ENCODE peak calls at places on chromosomes 11 and 22, in nine cellular contexts. H, U, Y, L, A, V, I, N and D are unnamed samples.

GRCh38 chr22:24175160-24175808 is 6.0 kb upstream of the SUSD2 start:
- DNase-seq in H (peak; percentile 51), U (peak; percentile 23), Y (peak; percentile 74), L (peak; percentile 36), A (peak; percentile 42), V (peak; percentile 91), I (no peak), N (peak; percentile 73), D (peak; percentile 73)

GRCh38 chr11:103662880-103663279 is 373.6 kb upstream of the DDI1 start:
- DNase-seq in H (no peak), U (no peak), Y (no peak), L (no peak), A (no peak), V (no peak), I (no peak), N (no peak), D (peak; percentile 26)

GRCh38 chr11:122020902-122021301 is 95.1 kb downstream of the BLID start:
- DNase-seq in H (no peak), U (no peak), Y (peak; percentile 54), L (no peak), A (no peak), V (no peak), I (no peak), N (peak; percentile 32), D (no peak)

GRCh38 chr22:23895599-23896144 is 1.5 kb downstream of the MIF start:
- DNase-seq in H (no peak), U (no peak), Y (no peak), L (no peak), A (no peak), V (no peak), I (no peak), N (no peak), D (no peak)

GRCh38 chr11:36343436-36343835 is 47.3 kb downstream of the PRR5L start:
- DNase-seq in H (no peak), U (no peak), Y (no peak), L (no peak), A (no peak), V (no peak), I (no peak), N (no peak), D (no peak)

GRCh38 chr11:96388891-96389603 is 665 bp downstream of the CCDC82 start:
- DNase-seq in H (no peak), U (peak; percentile 45), Y (no peak), L (no peak), A (peak; percentile 38), V (no peak), I (no peak), N (no peak), D (no peak)

GRCh38 chr22:39292561-39293074 is 26.8 kb downstream of the RPL3 start:
- DNase-seq in H (no peak), U (peak; percentile 93), Y (peak; percentile 93), L (peak; percentile 56), A (no peak), V (peak; percentile 97), I (peak; percentile 80), N (peak; percentile 96), D (peak; percentile 93)

GRCh38 chr11:67544591-67545242 is 21.5 kb upstream of the CABP2 start:
- DNase-seq in H (no peak), U (no peak), Y (no peak), L (no peak), A (no peak), V (no peak), I (no peak), N (no peak), D (no peak)

DNA sequence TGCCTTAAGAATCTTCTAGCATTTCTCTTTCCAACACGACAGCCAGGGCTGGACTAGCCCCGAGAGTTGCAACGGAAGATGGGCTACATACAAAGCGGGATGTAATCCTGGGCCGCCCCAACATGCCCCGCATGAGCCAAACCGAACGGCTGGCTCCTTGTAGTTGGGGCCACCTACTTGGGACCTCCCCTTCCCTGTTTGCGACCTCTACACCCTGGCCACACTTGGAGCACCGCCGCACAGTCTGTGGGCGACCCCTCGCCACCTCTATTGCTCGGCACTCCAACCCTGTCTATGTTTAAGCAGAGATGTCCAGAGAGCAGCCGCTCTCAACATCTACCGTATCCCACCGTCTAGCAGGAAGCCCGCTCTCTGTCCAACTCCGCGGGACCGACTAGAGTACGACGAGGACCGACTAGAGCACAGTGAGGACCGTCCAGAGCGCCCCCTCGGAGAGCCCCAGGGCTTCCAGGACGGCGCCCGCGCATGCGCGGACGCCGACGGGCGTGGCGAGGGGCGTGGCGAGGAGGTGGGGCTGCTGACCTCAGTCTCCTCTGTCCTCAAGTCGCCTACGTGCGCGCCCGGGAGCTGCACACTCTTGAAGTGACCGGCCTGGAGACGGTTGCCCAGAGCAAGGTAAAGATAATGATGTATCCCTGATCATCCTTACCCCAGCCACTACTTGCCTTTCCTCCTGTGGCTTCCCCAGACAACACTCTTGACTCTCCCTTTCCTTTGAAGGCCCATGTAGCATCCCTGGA is 32.3 kb downstream of the NEAT1 start:
- DNase-seq in H (peak; percentile 58), U (no peak), Y (peak; percentile 83), L (no peak), A (peak; percentile 86), V (peak; percentile 95), I (no peak), N (peak; percentile 72), D (peak; percentile 88)
- TF ChIP-seq CTCF in H (no peak), U (no peak), Y (no peak), L (no peak), A (peak; percentile 26), V (no peak), I (no peak), N (peak; percentile 20), D (peak; percentile 37)

GRCh38 chr22:33986167-33986771 is 66.0 kb upstream of the LARGE1 start:
- DNase-seq in H (no peak), U (no peak), Y (no peak), L (no peak), A (no peak), V (no peak), I (no peak), N (no peak), D (no peak)

GRCh38 chr22:33984741-33985287 is 64.5 kb upstream of the LARGE1 start:
- DNase-seq in H (no peak), U (no peak), Y (no peak), L (no peak), A (no peak), V (no peak), I (no peak), N (no peak), D (no peak)

GRCh38 chr22:33984211-33984610 is 63.9 kb upstream of the LARGE1 start:
- DNase-seq in H (no peak), U (no peak), Y (no peak), L (no peak), A (no peak), V (no peak), I (no peak), N (no peak), D (no peak)

GRCh38 chr22:33986954-33987353 is 66.7 kb upstream of the LARGE1 start:
- DNase-seq in H (no peak), U (no peak), Y (no peak), L (no peak), A (no peak), V (no peak), I (no peak), N (no peak), D (no peak)

GRCh38 chr22:33985506-33985905 is 65.2 kb upstream of the LARGE1 start:
- DNase-seq in H (no peak), U (no peak), Y (no peak), L (no peak), A (no peak), V (no peak), I (no peak), N (no peak), D (no peak)
- TF ChIP-seq CTCF in H (no peak), U (no peak), Y (no peak), L (no peak), A (no peak), V (no peak), I (no peak), N (no peak), D (no peak)

GRCh38 chr11:5986885-5987284 is at the start of gene OR52L1:
- DNase-seq in H (no peak), U (no peak), Y (no peak), L (no peak), A (no peak), V (no peak), I (no peak), N (no peak), D (no peak)

GRCh38 chr11:5992150-5992549 is 5.4 kb upstream of the OR52L1 start:
- DNase-seq in H (no peak), U (no peak), Y (peak; percentile 11), L (no peak), A (no peak), V (no peak), I (no peak), N (no peak), D (no peak)

GRCh38 chr11:5989203-5989602 is 2.4 kb upstream of the OR52L1 start:
- DNase-seq in H (no peak), U (no peak), Y (no peak), L (no peak), A (no peak), V (no peak), I (peak; percentile 18), N (no peak), D (no peak)

GRCh38 chr11:5994791-5995190 is 8.0 kb upstream of the OR52L1 start:
- DNase-seq in H (no peak), U (no peak), Y (no peak), L (no peak), A (no peak), V (peak; percentile 69), I (no peak), N (no peak), D (no peak)

DNA sequence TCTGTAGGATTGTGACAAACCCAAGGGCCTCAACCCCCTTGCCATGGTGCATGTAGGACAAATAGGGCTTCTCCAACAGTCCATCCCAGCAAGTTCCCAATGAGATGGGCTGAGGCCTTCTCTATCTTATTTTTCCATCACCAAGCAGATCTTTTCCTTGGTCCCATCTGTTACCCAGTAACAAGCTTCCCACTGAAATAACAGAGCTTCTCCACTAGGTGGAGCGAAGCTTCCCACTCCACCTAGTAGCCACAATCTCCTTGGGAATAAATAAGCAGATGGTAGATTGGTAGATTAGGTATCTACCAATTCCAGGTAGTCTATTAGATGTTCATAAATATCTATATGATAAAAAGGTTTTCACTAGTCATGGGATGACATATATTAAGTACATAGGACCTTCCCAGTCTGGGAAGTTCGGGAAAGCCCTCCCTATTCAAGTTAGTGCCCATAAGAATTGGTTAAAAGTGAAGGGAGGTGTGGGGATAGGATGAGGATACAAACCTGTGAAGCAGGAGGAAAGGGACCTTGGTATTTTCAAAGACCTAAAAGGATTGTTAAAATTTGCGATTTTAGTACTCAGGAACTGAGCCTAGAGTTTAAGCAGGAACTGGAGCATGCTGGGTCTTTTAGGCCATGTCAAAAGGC is 5.9 kb upstream of the OR52L1 start:
- DNase-seq in H (no peak), U (no peak), Y (peak; percentile 29), L (no peak), A (peak; percentile 22), V (no peak), I (no peak), N (peak; percentile 8), D (peak; percentile 26)
- TF ChIP-seq CTCF in H (peak; percentile 64), U (no peak), Y (peak; percentile 60), L (peak; percentile 38), A (peak; percentile 57), V (peak; percentile 29), I (peak; percentile 58), N (peak; percentile 38), D (peak; percentile 48)

DNA sequence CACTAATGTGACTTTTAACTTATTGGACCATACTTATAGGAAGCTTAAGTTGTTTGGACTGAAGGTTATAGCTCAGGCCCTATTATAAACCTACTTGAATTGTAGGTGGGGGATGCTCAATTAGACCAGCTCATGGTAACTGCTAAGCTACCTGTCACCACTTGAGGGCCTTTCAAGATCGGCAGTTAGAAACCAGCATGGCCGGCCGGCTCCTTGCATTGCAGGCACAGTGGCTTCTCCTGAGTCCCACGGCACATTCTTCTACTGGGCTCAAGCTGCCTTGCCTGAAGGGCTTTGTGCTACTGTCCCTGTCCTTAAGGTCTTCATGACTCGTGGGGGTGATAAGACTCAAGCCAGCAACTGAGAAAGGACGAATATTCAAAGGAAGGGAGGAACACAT is 70.8 kb downstream of the TBC1D22A start:
- DNase-seq in H (no peak), U (peak; percentile 28), Y (no peak), L (no peak), A (no peak), V (no peak), I (no peak), N (peak; percentile 23), D (peak; percentile 29)
- TF ChIP-seq CTCF in H (peak; percentile 56), U (peak; percentile 39), Y (peak; percentile 35), L (no peak), A (no peak), V (peak; percentile 44), I (peak; percentile 56), N (peak; percentile 67), D (no peak)